ENCODE peak calls at places on chromosomes 1 and 21, in seven cellular contexts. U is H9, P is IMR-90, X is mesendoderm, I is neuronal stem cell, K is H1, S is trophoblast cell. F is an unnamed sample. For H3K4me1, the result is how much of the 10 kb centered on the place peaks cover.

GRCh38 chr1:42940851-42941639 is 17.6 kb downstream of the SLC2A1 start:
- DNase-seq in I (no peak), X (peak), P (peak), U (peak), S (peak), K (no peak), F (peak)

GRCh38 chr1:228146761-228147693 is 2.7 kb upstream of the GJC2 start:
- DNase-seq in U (no peak), X (no peak), I (no peak), P (no peak), S (no peak), K (no peak), F (no peak)

GRCh38 chr1:201347498-201348210 is 29.8 kb downstream of the TNNT2 start:
- DNase-seq in X (no peak), U (no peak), S (no peak), K (peak), I (no peak), P (no peak), F (no peak)

GRCh38 chr21:42991992-42992740 is 17.8 kb downstream of the PKNOX1 start:
- DNase-seq in S (peak), U (peak), K (no peak), P (peak), X (peak), I (no peak), F (peak)

GRCh38 chr1:192104852-192105251 is 53.4 kb upstream of the RGS18 start:
- DNase-seq in X (no peak), U (no peak), I (no peak), P (peak), K (no peak), S (peak), F (peak)

GRCh38 chr1:164472841-164473240 is 86.1 kb upstream of the PBX1 start:
- DNase-seq in S (no peak), K (no peak), U (no peak), P (no peak), I (no peak), X (peak), F (no peak)

GRCh38 chr1:67535474-67535873 is 105.3 kb upstream of the SERBP1 start:
- DNase-seq in K (peak), P (peak), S (peak), I (peak), X (peak), U (peak), F (peak)

GRCh38 chr1:44327679-44328491 is 27.2 kb downstream of the ERI3 start:
- DNase-seq in U (peak), S (peak), K (no peak), I (no peak), P (peak), X (peak), F (peak)

GRCh38 chr21:15236111-15236510 is 171.3 kb upstream of the NRIP1 start:
- DNase-seq in X (no peak), I (no peak), P (no peak), K (no peak), U (no peak), S (no peak), F (no peak)

GRCh38 chr1:160192234-160192633 is 1.9 kb downstream of the CASQ1 start:
- DNase-seq in X (peak), S (no peak), U (no peak), P (no peak), I (no peak), K (no peak), F (no peak)

GRCh38 chr1:27566462-27567182 is 37.3 kb downstream of the AHDC1 start:
- DNase-seq in S (no peak), K (no peak), X (no peak), I (peak), P (no peak), U (no peak), F (no peak)

GRCh38 chr21:17798796-17799195 is 20.4 kb downstream of the C21orf91 start:
- DNase-seq in S (no peak), P (no peak), U (no peak), I (no peak), K (no peak), X (no peak), F (no peak)

GRCh38 chr1:18808561-18808960 is 50.9 kb downstream of the TAS1R2 start:
- DNase-seq in S (no peak), P (no peak), U (no peak), I (no peak), X (no peak), K (no peak), F (no peak)

GRCh38 chr1:108561731-108562326 is 1.9 kb downstream of the EEIG2 start:
- DNase-seq in P (no peak), I (no peak), U (peak), K (peak), X (peak), S (peak), F (peak)

GRCh38 chr1:242623751-242624150 is 99.3 kb upstream of the PLD5 start:
- DNase-seq in I (no peak), U (no peak), S (no peak), P (no peak), K (no peak), X (no peak), F (no peak)

GRCh38 chr1:196423612-196424011 is 184.6 kb downstream of the KCNT2 start:
- DNase-seq in I (no peak), X (no peak), U (no peak), S (no peak), K (no peak), P (peak), F (no peak)

GRCh38 chr21:43858806-43859648 is 6.0 kb upstream of the AGPAT3 start:
- DNase-seq in P (no peak), S (no peak), K (peak), U (no peak), I (no peak), X (no peak), F (no peak)

GRCh38 chr21:46551636-46552241 is 53.1 kb downstream of the S100B start:
- DNase-seq in S (no peak), P (no peak), U (peak), I (no peak), X (peak), K (peak), F (no peak)

GRCh38 chr21:34336756-34337391 is 26.9 kb upstream of the KCNE2 start:
- DNase-seq in P (peak), I (no peak), S (peak), U (no peak), K (peak), X (no peak), F (peak)

GRCh38 chr1:227947678-227948492 is at the start of gene WNT9A:
- DNase-seq in U (no peak), S (peak), P (peak), X (peak), K (peak), I (peak), F (peak)

GRCh38 chr1:69994261-69994660 is 211.1 kb downstream of the LRRC40 start:
- DNase-seq in I (no peak), K (no peak), U (no peak), P (no peak), X (no peak), S (no peak), F (peak)

GRCh38 chr21:45823100-45823681 is 158.4 kb upstream of the COL6A1 start:
- DNase-seq in I (no peak), S (no peak), U (no peak), X (no peak), P (no peak), K (no peak), F (no peak)

GRCh38 chr1:234503193-234504050 is 24.4 kb upstream of the TARBP1 start:
- DNase-seq in X (no peak), K (no peak), I (no peak), U (no peak), S (no peak), P (peak), F (no peak)

GRCh38 chr1:14516974-14517812 is 81.3 kb upstream of the KAZN start:
- DNase-seq in I (no peak), X (no peak), K (no peak), S (no peak), U (no peak), P (peak), F (peak)

GRCh38 chr1:200974711-200975110 is 48.8 kb downstream of the KIF21B start:
- DNase-seq in I (no peak), S (no peak), X (no peak), P (no peak), K (no peak), U (no peak), F (no peak)

GRCh38 chr1:221089273-221089672 is 210.0 kb downstream of the HLX start:
- DNase-seq in X (no peak), I (no peak), U (no peak), S (peak), K (no peak), P (peak), F (peak)

GRCh38 chr1:46039571-46040052 is 92.8 kb downstream of the PIK3R3 start:
- DNase-seq in X (no peak), I (no peak), U (no peak), S (no peak), K (no peak), P (peak), F (peak)

GRCh38 chr1:222240536-222241181 is 307.2 kb downstream of the HHIPL2 start:
- DNase-seq in P (peak), S (no peak), U (no peak), I (no peak), X (peak), K (no peak), F (peak)

GRCh38 chr1:14372526-14372925 is 226.0 kb upstream of the KAZN start:
- DNase-seq in S (no peak), X (no peak), P (no peak), K (no peak), I (no peak), U (no peak), F (no peak)

GRCh38 chr1:94832446-94832845 is 12.3 kb downstream of the SLC44A3 start:
- DNase-seq in K (no peak), I (no peak), X (no peak), S (no peak), U (no peak), P (peak), F (peak)

GRCh38 chr1:224735159-224735558 is 119.0 kb downstream of the CNIH3 start:
- DNase-seq in K (no peak), S (no peak), X (no peak), U (no peak), I (no peak), P (no peak), F (no peak)

GRCh38 chr1:116693759-116694482 is 26.4 kb upstream of the IGSF3 start:
- DNase-seq in K (no peak), P (no peak), U (no peak), I (no peak), X (no peak), S (peak), F (no peak)

GRCh38 chr1:26476958-26477357 is 4.7 kb downstream of the HMGN2 start:
- DNase-seq in P (no peak), I (no peak), K (no peak), X (no peak), S (no peak), U (no peak), F (no peak)

GRCh38 chr1:230067441-230067870 is 418 bp downstream of the GALNT2 start:
- DNase-seq in K (peak), I (peak), P (no peak), U (no peak), X (peak), S (no peak), F (peak)

GRCh38 chr1:2807036-2807435 is 5.5 kb upstream of the TTC34 start:
- DNase-seq in X (no peak), I (no peak), P (no peak), U (no peak), K (no peak), S (no peak), F (no peak)

GRCh38 chr1:93244298-93245069 is 64.0 kb downstream of the CCDC18 start:
- DNase-seq in S (no peak), I (no peak), X (no peak), K (no peak), U (no peak), P (no peak), F (no peak)

GRCh38 chr1:175520186-175520585 is 223.2 kb downstream of the TNR start:
- DNase-seq in K (no peak), I (no peak), S (no peak), X (no peak), P (no peak), U (no peak), F (no peak)

GRCh38 chr1:110948038-110948810 is 15.5 kb downstream of the LRIF1 start:
- DNase-seq in P (peak), S (no peak), U (no peak), I (no peak), X (peak), K (no peak), F (peak)

GRCh38 chr1:1124786-1125642 is 9.1 kb upstream of the C1orf159 start:
- DNase-seq in X (no peak), K (no peak), P (no peak), S (peak), U (no peak), I (no peak), F (no peak)

DNA sequence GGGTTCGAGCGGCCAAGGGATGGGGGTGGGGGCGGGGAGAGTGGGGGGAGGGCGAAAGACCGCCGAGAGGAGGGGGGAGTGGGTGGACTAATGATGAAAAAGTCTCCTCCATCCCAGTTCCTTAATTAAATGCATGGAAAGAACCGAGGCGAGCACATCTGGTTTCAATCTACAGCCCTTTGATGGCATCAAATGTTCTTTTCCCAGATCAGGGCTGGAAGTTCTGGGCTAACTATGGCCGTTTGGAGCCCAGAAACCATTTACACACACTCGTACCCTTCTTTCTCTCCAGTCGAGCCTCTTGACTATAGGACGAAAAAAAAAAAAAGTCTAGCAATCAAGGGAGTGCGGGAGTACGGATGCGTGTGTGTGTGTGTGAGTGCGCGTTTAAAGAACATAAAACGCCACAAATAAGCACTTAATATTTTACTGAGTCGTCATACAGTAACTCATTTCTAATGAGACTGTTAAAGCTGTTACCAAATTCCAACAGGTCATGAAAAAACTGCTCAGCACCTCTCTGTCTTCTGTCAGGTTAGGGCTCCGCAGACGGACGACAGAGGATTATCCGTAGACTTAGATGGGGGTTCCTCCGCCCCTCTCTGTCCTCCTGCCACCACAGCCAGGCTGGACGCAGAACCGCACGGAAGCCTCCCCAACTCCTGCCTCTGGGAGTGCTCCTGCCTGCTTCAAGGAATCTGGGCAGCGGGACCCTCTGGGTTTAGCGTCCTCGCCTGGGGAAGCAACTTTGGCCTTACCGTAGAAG is 2.1 kb upstream of the PRRX1 start:
- DNase-seq in P (peak), S (no peak), X (peak), U (peak), I (no peak), K (peak), F (peak)
- H3K4me1 ChIP-seq in P (under half), S (under half), X (under half), U (under half), I (under half), K (under half), F (under half)

GRCh38 chr1:22052115-22053017 is at the start of gene CDC42:
- DNase-seq in K (peak), I (peak), P (peak), X (peak), S (peak), U (peak), F (peak)
- H3K27ac ChIP-seq in K (peak), I (peak), P (peak), X (peak), S (peak), U (peak), F (peak)

DNA sequence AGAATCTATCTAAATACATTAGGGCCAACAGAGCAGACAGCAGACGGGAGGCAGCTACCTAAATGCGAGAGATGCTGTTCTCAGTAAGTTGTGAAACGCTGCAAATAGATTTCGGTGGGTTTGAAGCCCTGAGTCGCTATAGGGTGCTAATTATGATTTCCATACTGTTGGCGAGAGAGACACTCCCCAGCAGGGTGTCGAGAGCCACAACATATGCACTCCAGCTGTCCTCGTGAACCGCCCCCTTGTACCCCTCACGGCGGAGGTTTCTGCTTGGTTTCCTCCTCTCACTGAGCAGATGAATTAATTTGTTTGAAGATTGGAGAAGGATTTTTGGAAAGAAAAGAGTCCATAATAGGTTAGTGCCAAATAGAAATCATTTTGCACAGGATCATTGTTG is 326.5 kb upstream of the CAMK1G start:
- DNase-seq in U (no peak), K (no peak), P (no peak), S (no peak), I (no peak), X (no peak), F (no peak)
- H2AK5ac ChIP-seq in U (no peak), K (no peak), P (no peak), S (no peak), I (no peak), X (no peak), F (no peak)

GRCh38 chr1:226940029-226940805 is at the start of gene COQ8A:
- DNase-seq in U (peak), K (peak), I (peak), P (peak), S (peak), X (peak), F (peak)
- H3K4me1 ChIP-seq in U (under half), K (under half), I (under half), P (under half), S (under half), X (under half), F (under half)

GRCh38 chr1:79090985-79091384 is 84.5 kb upstream of the ADGRL4 start:
- DNase-seq in X (no peak), K (no peak), P (no peak), U (no peak), S (no peak), I (no peak), F (no peak)
- H3K27ac ChIP-seq in X (no peak), K (no peak), P (no peak), U (no peak), S (no peak), I (no peak), F (no peak)

DNA sequence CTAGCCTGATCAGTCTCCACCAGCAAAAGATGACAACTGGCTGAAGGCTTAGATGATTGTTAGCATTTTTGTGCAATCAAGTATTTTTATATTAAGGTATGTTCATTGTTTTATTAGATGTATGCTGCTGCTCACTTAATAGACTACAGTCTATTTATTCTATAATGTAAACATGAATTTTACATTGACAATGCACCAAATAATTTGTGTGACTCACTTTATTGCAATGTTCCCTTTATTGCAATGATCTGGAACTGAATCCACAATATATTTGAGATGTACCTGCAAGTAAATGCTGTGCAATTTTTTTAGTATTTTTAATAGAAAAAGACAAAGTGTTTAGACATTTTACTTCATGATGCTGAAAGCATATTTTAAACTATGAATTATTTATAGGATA is 896.5 kb downstream of the AMY1C start:
- DNase-seq in U (no peak), P (no peak), I (no peak), X (no peak), S (no peak), K (no peak), F (no peak)
- H2AK5ac ChIP-seq in U (no peak), P (no peak), I (no peak), X (no peak), S (no peak), K (no peak), F (no peak)

GRCh38 chr21:36516271-36516670 is 36.3 kb upstream of the CLDN14 start:
- DNase-seq in X (no peak), I (no peak), P (no peak), U (no peak), K (no peak), S (no peak), F (no peak)

GRCh38 chr21:36518883-36519492 is 39.1 kb upstream of the CLDN14 start:
- DNase-seq in K (no peak), I (no peak), X (no peak), S (no peak), U (no peak), P (no peak), F (no peak)

GRCh38 chr21:36512971-36513370 is 33.0 kb upstream of the CLDN14 start:
- DNase-seq in K (no peak), X (no peak), P (no peak), S (no peak), I (no peak), U (no peak), F (no peak)

GRCh38 chr21:36513430-36513829 is 33.5 kb upstream of the CLDN14 start:
- DNase-seq in U (no peak), I (no peak), X (no peak), S (no peak), P (no peak), K (no peak), F (no peak)

GRCh38 chr21:36517366-36518075 is 37.6 kb upstream of the CLDN14 start:
- DNase-seq in P (no peak), S (no peak), X (no peak), U (no peak), I (no peak), K (no peak), F (no peak)
- H3K4me1 ChIP-seq in P (under half), S (under half), X (under half), U (under half), I (under half), K (under half), F (under half)

GRCh38 chr1:203426349-203426748 is 49.3 kb upstream of the PRELP start:
- DNase-seq in K (no peak), U (no peak), P (no peak), S (no peak), I (no peak), X (no peak), F (peak)
- H3K27ac ChIP-seq in K (no peak), U (no peak), P (peak), S (no peak), I (no peak), X (no peak), F (no peak)

F was measured in mesenchymal stem cell.